ENCODE peak calls at places on chromosomes 5 and 9, in seven cellular contexts. G is CD4-positive, alpha-beta memory T cell; V is fibroblast of pulmonary artery; N is spleen; J is GM12865; I is GM23248; F is aorta. M is an unnamed sample.

GRCh38 chr9:123669355-123669754 is 260.6 kb downstream of the DENND1A start:
- DNase-seq in G (no peak), V (no peak), N (no peak), J (no peak), I (no peak), F (no peak), M (no peak)

GRCh38 chr5:115170128-115170923 is 618 bp upstream of the TRIM36 start:
- DNase-seq in G (no peak), V (peak), N (peak), J (peak), I (peak), F (no peak), M (no peak)

GRCh38 chr5:57094753-57095683 is 78.8 kb upstream of the GPBP1 start:
- DNase-seq in G (no peak), V (peak), N (no peak), J (peak), I (peak), F (no peak), M (no peak)

GRCh38 chr9:98255064-98255577 is 328 bp downstream of the TBC1D2 start:
- DNase-seq in G (no peak), V (peak), N (no peak), J (no peak), I (peak), F (no peak), M (no peak)

GRCh38 chr9:94042516-94042915 is 41.7 kb upstream of the PTPDC1 start:
- DNase-seq in G (no peak), V (no peak), N (no peak), J (no peak), I (no peak), F (no peak), M (no peak)

GRCh38 chr5:126508962-126509279 is 85.7 kb downstream of the GRAMD2B start:
- DNase-seq in G (no peak), V (peak), N (no peak), J (peak), I (peak), F (no peak), M (no peak)

GRCh38 chr9:91190062-91190461 is 171.7 kb downstream of the AUH start:
- DNase-seq in G (no peak), V (no peak), N (no peak), J (no peak), I (no peak), F (no peak), M (peak)

GRCh38 chr9:35571113-35571512 is 33.9 kb upstream of the TESK1 start:
- DNase-seq in G (no peak), V (no peak), N (no peak), J (no peak), I (no peak), F (no peak), M (no peak)

GRCh38 chr9:131776473-131776872 is 36.6 kb upstream of the RAPGEF1 start:
- DNase-seq in G (no peak), V (peak), N (no peak), J (peak), I (peak), F (no peak), M (peak)

GRCh38 chr5:112385566-112385965 is 33.5 kb downstream of the EPB41L4A start:
- DNase-seq in G (no peak), V (no peak), N (no peak), J (peak), I (no peak), F (no peak), M (no peak)

GRCh38 chr9:36748322-36748899 is 175.7 kb downstream of the MELK start:
- DNase-seq in G (peak), V (peak), N (no peak), J (peak), I (peak), F (no peak), M (peak)

GRCh38 chr9:110742741-110743371 is 74.3 kb downstream of the MUSK start:
- DNase-seq in G (no peak), V (peak), N (no peak), J (no peak), I (peak), F (no peak), M (no peak)

GRCh38 chr5:177312649-177313181 is 1.0 kb upstream of the MXD3 start:
- DNase-seq in G (no peak), V (no peak), N (peak), J (peak), I (peak), F (peak), M (peak)

GRCh38 chr9:123946257-123946855 is 16.4 kb upstream of the DENND1A start:
- DNase-seq in G (no peak), V (no peak), N (no peak), J (no peak), I (no peak), F (no peak), M (no peak)

GRCh38 chr5:25190521-25191000 is 545.8 kb upstream of the CDH10 start:
- DNase-seq in G (no peak), V (no peak), N (no peak), J (no peak), I (no peak), F (no peak), M (no peak)

GRCh38 chr9:125272697-125273096 is 11.1 kb downstream of the GAPVD1 start:
- DNase-seq in G (no peak), V (no peak), N (no peak), J (no peak), I (no peak), F (no peak), M (no peak)

GRCh38 chr5:65190328-65191053 is 291.2 kb downstream of the ADAMTS6 start:
- DNase-seq in G (no peak), V (peak), N (no peak), J (peak), I (peak), F (no peak), M (no peak)

GRCh38 chr9:132571806-132572600 is 10.4 kb upstream of the BARHL1 start:
- DNase-seq in G (no peak), V (no peak), N (no peak), J (no peak), I (no peak), F (no peak), M (no peak)

GRCh38 chr9:1198085-1198484 is 147.9 kb downstream of the DMRT2 start:
- DNase-seq in G (no peak), V (peak), N (no peak), J (no peak), I (peak), F (no peak), M (no peak)

GRCh38 chr9:39108145-39108544 is 179.8 kb downstream of the CNTNAP3 start:
- DNase-seq in G (no peak), V (no peak), N (no peak), J (no peak), I (no peak), F (no peak), M (no peak)

GRCh38 chr5:175542232-175542965 is 64.0 kb downstream of the SFXN1 start:
- DNase-seq in G (no peak), V (no peak), N (no peak), J (no peak), I (peak), F (no peak), M (peak)

GRCh38 chr5:32733582-32734340 is 22.6 kb downstream of the NPR3 start:
- DNase-seq in G (no peak), V (no peak), N (no peak), J (no peak), I (no peak), F (no peak), M (no peak)

GRCh38 chr5:176131771-176132170 is 106.5 kb upstream of the SIMC1 start:
- DNase-seq in G (no peak), V (no peak), N (no peak), J (no peak), I (no peak), F (no peak), M (no peak)

GRCh38 chr5:14125262-14125661 is 17.9 kb upstream of the TRIO start:
- DNase-seq in G (no peak), V (no peak), N (no peak), J (no peak), I (no peak), F (no peak), M (no peak)

GRCh38 chr5:9046756-9047481 is 499.0 kb downstream of the SEMA5A start:
- DNase-seq in G (no peak), V (peak), N (no peak), J (no peak), I (peak), F (peak), M (no peak)

GRCh38 chr5:163509288-163510040 is 4.0 kb downstream of the MAT2B start:
- DNase-seq in G (no peak), V (peak), N (no peak), J (peak), I (peak), F (no peak), M (no peak)

GRCh38 chr5:172688735-172689572 is 47.9 kb downstream of the NEURL1B start:
- DNase-seq in G (no peak), V (peak), N (peak), J (peak), I (no peak), F (peak), M (no peak)

GRCh38 chr9:126439402-126439765 is 112.8 kb downstream of the MVB12B start:
- DNase-seq in G (no peak), V (peak), N (no peak), J (no peak), I (peak), F (no peak), M (peak)

GRCh38 chr5:137282216-137282615 is 216.9 kb downstream of the SPOCK1 start:
- DNase-seq in G (no peak), V (peak), N (no peak), J (no peak), I (no peak), F (no peak), M (no peak)

GRCh38 chr5:153552886-153553285 is 62.4 kb downstream of the GRIA1 start:
- DNase-seq in G (no peak), V (peak), N (no peak), J (no peak), I (no peak), F (no peak), M (no peak)

GRCh38 chr5:35239476-35239875 is 9.2 kb upstream of the PRLR start:
- DNase-seq in G (no peak), V (no peak), N (no peak), J (no peak), I (no peak), F (no peak), M (no peak)

GRCh38 chr5:40240111-40240510 is 439.6 kb upstream of the PTGER4 start:
- DNase-seq in G (no peak), V (peak), N (no peak), J (no peak), I (peak), F (no peak), M (no peak)

GRCh38 chr9:70229026-70229425 is 29.8 kb upstream of the SMC5 start:
- DNase-seq in G (no peak), V (no peak), N (no peak), J (no peak), I (peak), F (no peak), M (no peak)

GRCh38 chr9:1207681-1208080 is 157.5 kb downstream of the DMRT2 start:
- DNase-seq in G (no peak), V (peak), N (no peak), J (no peak), I (peak), F (no peak), M (no peak)

GRCh38 chr9:137188490-137189296 is at the start of the genes ANAPC2 and SSNA1:
- DNase-seq in G (peak), V (peak), N (peak), J (peak), I (peak), F (peak), M (peak)

GRCh38 chr9:137191691-137192447 is 3.4 kb downstream of the SSNA1 start:
- DNase-seq in G (no peak), V (no peak), N (no peak), J (no peak), I (no peak), F (no peak), M (no peak)

GRCh38 chr9:137191245-137191644 is 2.8 kb downstream of the SSNA1 start:
- DNase-seq in G (no peak), V (no peak), N (no peak), J (no peak), I (no peak), F (no peak), M (no peak)

GRCh38 chr9:137189297-137190295 is 1.1 kb downstream of the SSNA1 start:
- DNase-seq in G (no peak), V (no peak), N (no peak), J (no peak), I (peak), F (no peak), M (no peak)

DNA sequence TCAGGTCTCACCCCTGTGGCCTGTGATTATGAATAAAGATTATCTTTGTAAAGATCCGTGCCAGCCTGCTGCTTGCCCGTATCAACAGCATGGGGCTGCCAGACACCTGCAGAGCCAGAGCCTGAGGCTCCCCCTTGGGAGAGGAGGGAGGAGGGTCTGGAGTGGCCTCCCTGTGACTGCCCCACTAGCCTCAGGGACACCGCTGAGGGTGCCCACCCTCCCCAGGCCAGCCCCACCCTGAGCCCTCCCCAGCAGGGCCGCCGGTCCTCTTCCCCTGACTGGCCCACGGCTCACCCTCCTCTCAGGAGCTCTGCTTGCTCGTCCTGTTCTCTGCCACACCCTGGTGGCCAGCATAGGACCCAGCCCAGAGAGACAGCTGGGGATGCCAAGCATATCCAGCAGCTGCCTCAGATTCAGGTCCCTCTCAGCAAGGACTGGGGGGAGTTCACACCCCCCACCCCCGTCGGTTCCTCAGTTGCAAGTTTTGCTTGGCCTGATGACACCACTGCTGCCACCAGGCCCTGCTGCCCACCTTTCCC is 1.9 kb downstream of the SSNA1 start:
- DNase-seq in G (no peak), V (no peak), N (no peak), J (no peak), I (no peak), F (no peak), M (no peak)
- H3K4me3 ChIP-seq in G (no peak), V (no peak), N (no peak), J (no peak), I (no peak), F (no peak), M (no peak)

DNA sequence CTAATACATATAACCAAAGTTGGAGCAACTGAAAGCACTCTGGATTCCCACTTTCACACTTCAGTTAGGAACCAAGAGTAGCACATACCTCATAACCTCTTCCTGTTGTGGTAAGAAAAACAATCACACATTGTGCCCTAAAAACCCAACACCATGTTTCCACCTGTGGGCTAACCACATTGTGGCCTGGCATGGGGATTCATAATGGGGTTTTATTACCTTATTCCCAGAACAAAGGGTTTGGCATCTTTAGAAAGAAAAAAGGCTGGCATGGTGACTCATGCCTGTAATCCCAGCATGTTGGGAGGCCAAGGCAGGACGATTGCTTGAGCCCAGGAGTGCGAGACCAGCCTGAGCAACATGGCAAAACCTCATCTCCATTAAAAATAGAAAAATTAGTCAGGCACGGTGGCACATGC is 60.6 kb downstream of the HSD17B3 start:
- DNase-seq in G (peak), V (no peak), N (no peak), J (peak), I (no peak), F (no peak), M (no peak)
- H3K4me3 ChIP-seq in G (no peak), V (no peak), N (no peak), J (no peak), I (no peak), F (no peak), M (no peak)

GRCh38 chr9:137505421-137506140 is 44.6 kb downstream of the PNPLA7 start:
- DNase-seq in G (no peak), V (no peak), N (peak), J (no peak), I (no peak), F (no peak), M (no peak)

GRCh38 chr9:137506274-137506673 is 43.9 kb downstream of the PNPLA7 start:
- DNase-seq in G (no peak), V (no peak), N (peak), J (no peak), I (no peak), F (no peak), M (no peak)

GRCh38 chr9:137506702-137507171 is 43.5 kb downstream of the PNPLA7 start:
- DNase-seq in G (no peak), V (no peak), N (peak), J (no peak), I (peak), F (no peak), M (no peak)

GRCh38 chr9:137502008-137502913 is 43.1 kb upstream of the NSMF start:
- DNase-seq in G (no peak), V (no peak), N (no peak), J (no peak), I (peak), F (no peak), M (no peak)

GRCh38 chr9:137504432-137504777 is 45.3 kb upstream of the NSMF start:
- DNase-seq in G (no peak), V (no peak), N (peak), J (no peak), I (no peak), F (no peak), M (no peak)
- H3K4me3 ChIP-seq in G (no peak), V (no peak), N (no peak), J (no peak), I (no peak), F (no peak), M (no peak)

GRCh38 chr5:59272744-59273427 is 620.6 kb downstream of the PDE4D start:
- DNase-seq in G (no peak), V (no peak), N (no peak), J (no peak), I (no peak), F (no peak), M (no peak)
- H3K4me3 ChIP-seq in G (no peak), V (no peak), N (no peak), J (no peak), I (no peak), F (no peak), M (no peak)

DNA sequence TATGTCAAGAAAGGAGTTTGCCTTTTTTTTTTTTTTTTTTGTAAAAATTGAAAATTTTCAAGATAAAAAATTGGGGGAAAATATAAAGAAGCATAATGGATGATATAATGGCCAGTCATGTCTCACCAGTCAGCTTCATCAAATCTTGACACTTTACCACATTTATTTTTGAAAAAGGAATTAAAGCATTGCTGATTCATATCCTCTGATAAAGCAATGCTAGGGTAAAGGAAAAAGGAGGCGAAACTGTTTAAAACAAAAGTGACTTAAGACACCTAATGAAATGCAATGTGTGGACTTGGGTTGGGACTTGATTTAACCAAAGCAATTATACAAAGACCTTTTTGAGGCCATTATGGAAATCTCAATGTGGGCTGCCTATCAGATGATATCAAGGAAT is 208.5 kb downstream of the ARHGAP26 start:
- DNase-seq in G (no peak), V (no peak), N (no peak), J (no peak), I (peak), F (no peak), M (no peak)
- H3K4me3 ChIP-seq in G (no peak), V (no peak), N (no peak), J (no peak), I (no peak), F (no peak), M (no peak)

DNA sequence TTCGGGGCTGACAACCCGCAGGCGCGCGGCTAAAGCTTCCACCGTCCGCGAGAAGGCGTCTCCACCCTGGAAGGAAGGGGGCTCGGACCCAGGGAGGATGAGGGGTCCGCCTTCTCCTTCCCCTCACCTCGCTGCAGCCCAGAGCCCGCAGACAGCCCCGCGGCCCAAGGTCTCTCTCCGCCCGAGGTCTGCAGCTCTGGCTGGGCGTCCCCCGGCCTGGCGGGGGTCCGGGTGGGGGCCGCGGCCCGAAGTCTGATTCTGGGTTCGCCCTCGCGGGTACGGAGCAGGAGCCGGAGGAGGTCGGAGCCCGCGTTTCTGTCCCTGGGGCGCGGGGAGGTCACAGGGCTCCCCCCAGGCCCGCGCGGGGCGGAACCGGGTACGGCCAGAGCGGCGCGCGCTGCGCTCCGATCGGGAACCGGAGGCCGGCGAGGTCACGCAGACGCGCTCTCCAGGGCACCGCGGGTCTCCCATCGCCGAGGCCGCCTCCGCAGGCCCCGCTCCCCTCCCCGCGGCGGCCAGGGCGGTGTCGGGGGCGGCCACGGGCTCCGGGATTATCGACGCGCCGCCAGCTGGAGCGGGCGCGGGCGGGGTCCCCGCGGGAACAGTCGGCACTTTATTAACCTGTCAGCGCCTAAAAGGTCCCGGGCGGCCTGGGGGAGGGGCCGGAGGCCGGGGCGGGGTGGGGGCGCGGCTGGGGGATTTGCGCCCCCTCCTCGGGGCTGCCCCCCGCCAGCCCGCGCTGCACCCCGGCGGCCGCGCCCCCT is 11.6 kb downstream of the LHX3 start:
- DNase-seq in G (no peak), V (no peak), N (no peak), J (no peak), I (no peak), F (no peak), M (no peak)
- H3K4me3 ChIP-seq in G (no peak), V (no peak), N (peak), J (no peak), I (no peak), F (no peak), M (no peak)

DNA sequence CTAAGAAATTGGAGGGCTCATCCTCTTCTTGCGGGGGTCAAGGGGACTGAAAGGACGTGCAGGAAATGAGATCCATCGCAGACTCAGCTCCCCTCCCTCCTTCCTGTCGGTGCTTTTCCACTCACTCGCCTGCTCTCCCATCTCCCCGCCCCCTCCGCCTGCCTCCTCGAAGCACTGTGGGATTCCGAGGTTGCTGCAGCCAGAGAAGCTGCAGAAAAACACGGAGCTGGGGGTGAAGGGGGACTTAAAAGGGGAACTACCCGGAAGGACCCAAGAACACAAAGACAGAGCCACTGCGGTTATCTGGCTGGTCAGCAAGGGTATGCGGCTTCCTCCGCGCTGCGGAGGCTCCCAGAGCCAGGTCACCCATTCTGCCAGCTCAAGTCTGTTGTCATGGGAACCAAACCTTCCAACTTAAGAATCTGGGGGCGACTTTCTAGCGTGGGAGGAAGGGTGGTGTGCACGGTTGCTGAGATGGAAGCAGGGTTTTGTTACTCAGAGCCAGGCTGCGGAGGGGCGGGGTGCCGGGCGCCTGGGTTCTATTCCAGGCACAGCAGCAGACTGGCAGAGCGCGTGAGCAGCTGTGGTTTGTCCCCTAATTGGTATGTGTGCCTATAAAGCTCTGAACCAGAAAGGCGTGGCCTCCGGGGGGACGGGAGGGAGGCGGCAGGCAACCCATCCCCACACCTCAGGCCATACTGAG is 24.9 kb downstream of the PCDHGC5 start:
- DNase-seq in G (peak), V (peak), N (peak), J (peak), I (peak), F (peak), M (peak)
- H3K4me3 ChIP-seq in G (peak), V (peak), N (peak), J (peak), I (peak), F (peak), M (peak)